ENCODE peak calls at places on chromosomes 5 and 9, in five cellular contexts. I is heart right ventricle, X is astrocyte of the spinal cord, G is psoas muscle, J is HAP-1. B is an unnamed sample.

GRCh38 chr9:27125030-27125429 is 16.0 kb downstream of the TEK start:
- DNase-seq in I (peak; percentile 61), X (peak; percentile 95), G (peak; percentile 71), J (no peak), B (peak; percentile 96)

GRCh38 chr5:945691-946541 is 53.2 kb downstream of the TRIP13 start:
- DNase-seq in I (no peak), X (peak; percentile 6), G (peak; percentile 47), J (no peak), B (no peak)

GRCh38 chr5:123365163-123365562 is 58.0 kb downstream of the CEP120 start:
- DNase-seq in I (no peak), X (no peak), G (no peak), J (no peak), B (no peak)

GRCh38 chr9:134868751-134869553 is 11.7 kb upstream of the FCN2 start:
- DNase-seq in I (no peak), X (no peak), G (no peak), J (no peak), B (no peak)

GRCh38 chr5:22541037-22541436 is 312.1 kb downstream of the CDH12 start:
- DNase-seq in I (no peak), X (no peak), G (no peak), J (peak; percentile 7), B (no peak)

GRCh38 chr5:115069087-115069968 is 100.4 kb downstream of the TRIM36 start:
- DNase-seq in I (peak; percentile 26), X (peak; percentile 51), G (no peak), J (peak; percentile 57), B (peak; percentile 67)

GRCh38 chr9:105835721-105836120 is 141.4 kb downstream of the TMEM38B start:
- DNase-seq in I (no peak), X (no peak), G (no peak), J (no peak), B (no peak)

GRCh38 chr5:93673555-93673954 is 67.8 kb downstream of the POU5F2 start:
- DNase-seq in I (no peak), X (no peak), G (no peak), J (no peak), B (no peak)

GRCh38 chr9:94086468-94086867 is 2.2 kb downstream of the PTPDC1 start:
- DNase-seq in I (no peak), X (peak; percentile 71), G (no peak), J (no peak), B (peak; percentile 81)

GRCh38 chr5:42641321-42642005 is 115.2 kb upstream of the CCDC152 start:
- DNase-seq in I (no peak), X (no peak), G (no peak), J (no peak), B (peak; percentile 92)

GRCh38 chr5:177006265-177006972 is at the start of gene UIMC1:
- DNase-seq in I (peak; percentile 89), X (peak; percentile 96), G (peak; percentile 95), J (peak; percentile 95), B (peak; percentile 95)

GRCh38 chr5:104932431-104932830 is 1369.8 kb upstream of the NUDT12 start:
- DNase-seq in I (no peak), X (no peak), G (no peak), J (peak; percentile 43), B (no peak)

GRCh38 chr5:33423018-33423630 is 17.6 kb upstream of the TARS1 start:
- DNase-seq in I (no peak), X (peak; percentile 76), G (no peak), J (no peak), B (peak; percentile 48)

GRCh38 chr5:73365301-73365853 is 83.2 kb downstream of the FOXD1 start:
- DNase-seq in I (no peak), X (peak; percentile 93), G (no peak), J (no peak), B (peak; percentile 86)

GRCh38 chr9:98900244-98900643 is 43.5 kb upstream of the COL15A1 start:
- DNase-seq in I (no peak), X (no peak), G (no peak), J (no peak), B (no peak)

GRCh38 chr9:137294684-137295312 is 7.3 kb downstream of the NRARP start:
- DNase-seq in I (no peak), X (peak; percentile 35), G (no peak), J (no peak), B (peak; percentile 51)

GRCh38 chr5:136018814-136019777 is 9.7 kb upstream of the TGFBI start:
- DNase-seq in I (peak; percentile 87), X (peak; percentile 98), G (no peak), J (no peak), B (peak; percentile 50)

GRCh38 chr5:88377240-88377639 is 108.6 kb upstream of the TMEM161B start:
- DNase-seq in I (no peak), X (no peak), G (no peak), J (no peak), B (no peak)

DNA sequence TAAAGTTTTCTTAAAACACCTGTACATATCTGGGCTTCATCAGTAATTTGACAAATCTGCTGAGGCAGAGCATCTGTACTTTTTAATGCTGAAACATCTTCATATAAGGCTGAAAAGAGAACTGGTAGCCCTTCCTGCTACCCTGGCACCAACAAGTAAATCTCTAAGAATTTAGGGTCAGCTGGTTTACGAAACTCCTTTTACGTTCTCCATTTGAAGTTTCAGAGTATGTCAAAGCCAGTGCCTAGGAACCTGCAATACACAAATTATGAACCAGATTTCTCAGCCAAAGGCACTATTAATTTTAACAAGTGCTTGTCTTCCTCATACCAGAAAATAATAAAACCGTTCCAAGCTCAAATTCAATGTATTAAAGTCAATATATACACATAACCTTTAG is 3.8 kb downstream of the ZFAND5 start:
- DNase-seq in I (no peak), X (no peak), G (no peak), J (no peak), B (no peak)
- H3K4me3 ChIP-seq in I (peak overlapping the region; percentile 87), X (peak overlapping the region; percentile 85), G (peak overlapping the region; percentile 84), J (peak overlapping the region; percentile 70), B (peak overlapping the region; percentile 64)

DNA sequence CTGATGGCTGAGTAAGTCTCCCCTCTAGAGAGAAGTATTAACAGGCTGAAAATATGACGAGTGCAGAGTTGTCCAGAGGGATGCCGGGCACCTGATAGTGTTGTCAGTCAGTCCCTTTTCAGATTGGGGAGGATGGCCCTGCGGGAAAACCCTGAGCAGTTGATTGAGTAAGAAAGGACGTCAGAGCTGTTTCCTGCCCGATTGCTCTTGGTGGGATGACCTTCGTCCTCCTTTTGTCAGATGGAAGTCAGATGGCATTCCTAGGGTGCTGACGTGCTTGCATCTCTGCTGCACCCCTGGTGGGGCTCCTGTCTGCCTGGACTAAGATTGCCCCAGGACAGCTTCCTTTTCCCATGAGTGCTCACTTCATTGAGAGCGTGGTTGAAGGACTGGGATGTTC is 9.8 kb downstream of the ZNF354B start:
- DNase-seq in I (no peak), X (peak; percentile 31), G (no peak), J (no peak), B (no peak)
- H3K4me3 ChIP-seq in I (no peak overlapping the region), X (no peak overlapping the region), G (no peak overlapping the region), J (no peak overlapping the region), B (no peak overlapping the region)

GRCh38 chr5:159089675-159090074 is 10.0 kb downstream of the EBF1 start:
- DNase-seq in I (no peak), X (no peak), G (no peak), J (no peak), B (no peak)

GRCh38 chr5:159094745-159095144 is 5.0 kb downstream of the EBF1 start:
- DNase-seq in I (peak; percentile 83), X (peak; percentile 87), G (peak; percentile 83), J (peak; percentile 91), B (peak; percentile 73)

GRCh38 chr5:159092288-159092687 is 7.4 kb downstream of the EBF1 start:
- DNase-seq in I (no peak), X (no peak), G (no peak), J (no peak), B (no peak)

GRCh38 chr5:159091051-159091450 is 8.7 kb downstream of the EBF1 start:
- DNase-seq in I (no peak), X (no peak), G (no peak), J (no peak), B (no peak)

DNA sequence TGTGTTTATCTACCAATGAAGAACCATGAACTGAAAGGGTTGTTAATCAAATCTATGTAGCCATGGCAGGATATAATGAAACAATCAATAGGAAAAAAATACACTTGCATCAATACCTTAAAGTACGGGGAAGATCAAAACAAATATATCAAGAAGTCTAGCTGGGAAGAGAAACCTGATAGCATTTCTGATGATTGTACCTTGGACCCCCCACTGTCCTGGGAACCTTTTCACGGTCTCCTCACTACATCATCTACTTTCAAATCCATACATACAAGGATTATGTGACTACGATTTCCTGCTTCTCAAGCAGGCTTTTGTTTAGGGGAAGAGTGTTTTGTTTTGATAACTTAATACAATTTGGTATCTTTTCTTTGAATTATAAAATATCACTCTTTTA is 8.1 kb downstream of the EBF1 start:
- DNase-seq in I (no peak), X (no peak), G (no peak), J (no peak), B (no peak)
- H3K4me3 ChIP-seq in I (no peak overlapping the region), X (no peak overlapping the region), G (peak overlapping the region; percentile 23), J (no peak overlapping the region), B (no peak overlapping the region)

GRCh38 chr9:91176426-91176825 is 185.3 kb downstream of the AUH start:
- DNase-seq in I (no peak), X (no peak), G (no peak), J (no peak), B (no peak)

GRCh38 chr9:91177081-91177480 is 184.6 kb downstream of the AUH start:
- DNase-seq in I (no peak), X (no peak), G (no peak), J (no peak), B (no peak)

GRCh38 chr9:91174772-91175171 is 186.9 kb downstream of the AUH start:
- DNase-seq in I (no peak), X (no peak), G (no peak), J (no peak), B (no peak)

GRCh38 chr9:91170951-91171350 is 190.8 kb downstream of the AUH start:
- DNase-seq in I (no peak), X (no peak), G (no peak), J (no peak), B (no peak)

DNA sequence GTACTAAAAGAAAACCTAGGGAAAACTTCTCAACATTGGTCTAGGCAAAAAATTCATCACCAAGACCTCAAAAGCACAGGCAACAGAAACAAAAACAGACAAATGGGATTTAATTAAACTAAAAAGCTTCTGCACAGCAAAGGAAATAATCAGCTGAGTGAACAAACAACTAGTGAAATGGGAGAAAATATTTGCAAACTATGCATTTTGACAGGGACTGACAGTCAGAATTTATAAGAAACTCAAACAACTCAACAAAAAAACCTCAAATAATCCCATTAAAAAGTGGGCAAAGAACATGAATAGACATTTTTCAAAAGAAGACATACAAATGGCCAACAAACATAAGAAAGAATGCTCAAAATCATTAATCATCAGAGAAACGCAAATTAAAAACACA is 189.4 kb downstream of the AUH start:
- DNase-seq in I (no peak), X (no peak), G (no peak), J (no peak), B (no peak)
- H3K4me3 ChIP-seq in I (no peak overlapping the region), X (no peak overlapping the region), G (no peak overlapping the region), J (no peak overlapping the region), B (no peak overlapping the region)